ENCODE peak calls at places on chromosomes 4 and X, in seven cellular contexts. I is left ventricle myocardium inferior; U is hepatocyte; B is thoracic aorta; V is endothelial cell of umbilical vein; G is naive thymus-derived CD4-positive, alpha-beta T cell; R is AG04450. Z is an unnamed sample.

GRCh38 chr4:48967101-48967500 is 19.0 kb upstream of the CWH43 start:
- DNase-seq in I (no peak), U (no peak), B (no peak), V (no peak), G (no peak), R (no peak), Z (no peak)

GRCh38 chr4:825969-826330 is at the start of gene CPLX1:
- DNase-seq in I (no peak), U (peak), B (no peak), V (no peak), G (no peak), R (no peak), Z (no peak)

GRCh38 chr4:1237981-1238675 is 10.8 kb downstream of the CTBP1 start:
- DNase-seq in I (peak), U (no peak), B (no peak), V (no peak), G (peak), R (no peak), Z (no peak)

GRCh38 chr4:23768541-23768940 is 121.3 kb downstream of the PPARGC1A start:
- DNase-seq in I (no peak), U (no peak), B (no peak), V (no peak), G (no peak), R (no peak), Z (no peak)

GRCh38 chrX:77668391-77669237 is 117.4 kb downstream of the ATRX start:
- DNase-seq in I (no peak), U (no peak), B (no peak), V (peak), G (no peak), R (no peak), Z (no peak)

GRCh38 chr4:77538144-77538543 is 67.5 kb upstream of the CXCL13 start:
- DNase-seq in I (no peak), U (no peak), B (no peak), V (peak), G (no peak), R (no peak), Z (no peak)

GRCh38 chr4:119744580-119744979 is 116.0 kb upstream of the PDE5A start:
- DNase-seq in I (no peak), U (no peak), B (no peak), V (no peak), G (no peak), R (no peak), Z (no peak)

GRCh38 chr4:28675582-28675981 is 1814.9 kb downstream of the STIM2 start:
- DNase-seq in I (no peak), U (no peak), B (no peak), V (no peak), G (no peak), R (no peak), Z (no peak)

GRCh38 chr4:101762025-101762424 is 28.5 kb upstream of the BANK1 start:
- DNase-seq in I (no peak), U (no peak), B (no peak), V (no peak), G (no peak), R (no peak), Z (no peak)

GRCh38 chr4:181753189-181753588 is 490.0 kb upstream of the TENM3 start:
- DNase-seq in I (no peak), U (no peak), B (no peak), V (no peak), G (no peak), R (no peak), Z (no peak)

GRCh38 chr4:101678180-101678579 is 112.3 kb upstream of the BANK1 start:
- DNase-seq in I (no peak), U (no peak), B (no peak), V (no peak), G (no peak), R (no peak), Z (no peak)

GRCh38 chr4:84568496-84568895 is 14.4 kb upstream of the CDS1 start:
- DNase-seq in I (no peak), U (no peak), B (no peak), V (no peak), G (no peak), R (no peak), Z (no peak)

GRCh38 chr4:57110635-57111546 is 706 bp upstream of the IGFBP7 start:
- DNase-seq in I (peak), U (peak), B (no peak), V (peak), G (no peak), R (no peak), Z (peak)
- H3K27ac ChIP-seq in I (peak), U (peak), B (peak), V (peak), G (no peak), R (peak), Z (peak)

DNA sequence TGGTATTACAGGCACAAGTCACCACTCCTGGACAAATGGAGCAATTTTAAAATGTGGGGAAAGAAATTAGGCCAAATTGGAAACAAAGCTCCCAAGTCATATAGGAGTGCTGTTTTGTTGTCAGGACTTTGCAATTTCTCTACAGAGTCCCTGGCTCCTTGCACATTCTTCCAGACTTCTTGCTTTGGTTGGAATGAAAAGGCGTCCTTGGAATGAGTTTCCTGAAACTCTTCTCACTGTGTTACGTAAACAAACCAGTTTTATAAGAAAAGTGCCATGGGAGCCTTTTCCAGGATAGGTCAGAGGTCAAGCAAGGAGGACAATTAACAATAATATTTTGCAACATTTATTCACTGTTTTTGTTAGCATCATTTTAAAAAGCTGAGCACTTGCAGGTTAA is 32.4 kb upstream of the KIT start:
- DNase-seq in I (no peak), U (no peak), B (no peak), V (peak), G (no peak), R (no peak), Z (no peak)
- H3K27ac ChIP-seq in I (peak), U (no peak), B (peak), V (no peak), G (no peak), R (no peak), Z (no peak)

DNA sequence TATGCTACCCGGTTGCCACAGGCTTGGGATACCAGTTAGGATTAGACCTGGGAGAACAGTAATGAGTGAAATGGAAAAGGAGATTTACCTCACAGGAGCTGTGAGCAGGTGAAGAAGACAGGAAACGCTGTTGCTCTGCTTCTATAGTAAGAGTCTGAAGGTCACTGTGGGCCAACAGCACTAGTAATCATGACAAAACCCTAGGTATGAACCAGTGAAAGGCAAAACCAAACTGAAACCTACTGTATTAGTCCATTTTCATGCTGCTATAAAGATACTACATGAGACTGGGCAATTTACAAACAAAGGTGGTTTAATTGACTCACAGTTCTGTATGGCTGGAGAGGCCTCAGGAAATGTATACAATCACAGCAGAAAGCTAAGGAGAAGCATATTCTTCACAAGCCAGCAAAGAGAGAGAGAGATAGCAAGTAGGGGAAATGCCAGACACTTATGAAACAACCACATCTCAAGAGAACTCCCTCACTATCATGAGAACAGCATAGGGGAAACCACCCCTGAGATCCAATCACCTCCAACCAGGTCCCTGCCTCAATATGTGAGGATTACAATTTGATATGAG is 736.7 kb upstream of the INTU start:
- DNase-seq in I (no peak), U (no peak), B (no peak), V (no peak), G (no peak), R (no peak), Z (no peak)
- H3K27ac ChIP-seq in I (no peak), U (no peak), B (no peak), V (no peak), G (no peak), R (no peak), Z (no peak)

GRCh38 chr4:38926917-38927316 is 59.3 kb downstream of the FAM114A1 start:
- DNase-seq in I (no peak), U (no peak), B (no peak), V (no peak), G (no peak), R (no peak), Z (no peak)

GRCh38 chr4:38925492-38926418 is 58.1 kb downstream of the FAM114A1 start:
- DNase-seq in I (no peak), U (peak), B (no peak), V (no peak), G (no peak), R (no peak), Z (peak)

GRCh38 chr4:38923746-38924145 is 56.1 kb downstream of the FAM114A1 start:
- DNase-seq in I (no peak), U (no peak), B (no peak), V (no peak), G (no peak), R (no peak), Z (no peak)

GRCh38 chr4:38921151-38921550 is 53.5 kb downstream of the FAM114A1 start:
- DNase-seq in I (no peak), U (no peak), B (no peak), V (no peak), G (no peak), R (no peak), Z (no peak)

DNA sequence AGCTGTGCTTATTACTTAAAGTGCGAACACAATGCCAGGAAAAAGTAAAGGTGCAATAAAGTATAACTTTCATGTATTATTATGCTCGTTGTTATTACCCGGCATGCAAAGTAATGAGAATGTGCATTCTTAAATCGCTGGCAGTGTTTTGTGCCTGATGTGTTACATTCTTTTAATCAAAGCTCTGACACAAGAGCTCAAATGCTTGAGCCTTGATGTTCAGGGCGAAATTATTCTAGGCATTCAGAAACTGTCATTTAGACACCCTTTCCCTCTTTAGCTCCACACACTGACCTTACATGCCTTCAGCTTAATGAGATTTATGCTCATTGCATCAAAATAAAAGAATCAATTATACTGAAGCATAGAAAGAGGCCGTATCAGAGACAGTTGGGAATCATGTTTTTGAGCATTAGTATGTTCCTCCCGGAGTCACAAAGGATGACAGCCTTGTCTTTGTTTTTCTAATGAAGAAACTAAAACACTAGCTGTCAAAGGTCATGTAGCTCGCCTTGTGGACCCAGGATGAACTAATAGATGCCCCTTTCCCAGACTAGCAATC is 56.7 kb downstream of the FAM114A1 start:
- DNase-seq in I (no peak), U (no peak), B (no peak), V (no peak), G (no peak), R (no peak), Z (no peak)
- H3K27ac ChIP-seq in I (no peak), U (no peak), B (no peak), V (no peak), G (no peak), R (no peak), Z (peak)

GRCh38 chrX:107712231-107713204 is 63.1 kb downstream of the TSC22D3 start:
- DNase-seq in I (no peak), U (peak), B (no peak), V (no peak), G (peak), R (no peak), Z (no peak)
- H3K27ac ChIP-seq in I (peak), U (peak), B (peak), V (no peak), G (peak), R (no peak), Z (no peak)

DNA sequence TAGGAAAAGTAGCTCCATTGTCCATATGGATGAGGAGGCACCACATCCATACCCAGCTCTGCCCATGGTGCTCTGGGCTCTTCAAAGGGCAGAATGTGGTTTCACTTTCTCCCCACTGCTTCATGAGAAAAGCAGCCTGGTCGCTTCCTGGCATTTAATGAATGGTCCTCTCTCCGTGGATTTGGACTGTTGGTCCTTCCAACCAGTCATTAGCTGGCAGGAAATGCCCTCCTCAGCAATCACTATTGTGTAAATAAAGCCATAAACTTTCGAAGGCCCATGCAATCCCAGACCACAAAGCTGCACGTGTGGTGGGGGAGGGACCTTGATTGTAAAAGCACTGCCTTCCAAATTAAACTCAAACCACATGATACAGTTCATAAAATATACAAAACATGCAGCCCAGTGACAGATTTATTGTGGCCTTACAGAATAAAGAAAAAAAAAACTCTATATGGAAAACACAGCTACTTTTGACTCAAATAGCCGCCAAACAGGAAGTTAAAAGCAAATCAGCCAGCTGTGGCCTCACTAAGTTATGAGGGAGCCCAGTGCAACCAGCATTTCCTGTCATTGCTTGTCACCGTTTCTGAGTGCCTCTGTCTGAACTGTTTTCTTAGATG is 8.1 kb downstream of the MBNL3 start:
- DNase-seq in I (no peak), U (peak), B (no peak), V (peak), G (peak), R (no peak), Z (no peak)
- H3K27ac ChIP-seq in I (peak), U (peak), B (peak), V (peak), G (peak), R (no peak), Z (peak)

DNA sequence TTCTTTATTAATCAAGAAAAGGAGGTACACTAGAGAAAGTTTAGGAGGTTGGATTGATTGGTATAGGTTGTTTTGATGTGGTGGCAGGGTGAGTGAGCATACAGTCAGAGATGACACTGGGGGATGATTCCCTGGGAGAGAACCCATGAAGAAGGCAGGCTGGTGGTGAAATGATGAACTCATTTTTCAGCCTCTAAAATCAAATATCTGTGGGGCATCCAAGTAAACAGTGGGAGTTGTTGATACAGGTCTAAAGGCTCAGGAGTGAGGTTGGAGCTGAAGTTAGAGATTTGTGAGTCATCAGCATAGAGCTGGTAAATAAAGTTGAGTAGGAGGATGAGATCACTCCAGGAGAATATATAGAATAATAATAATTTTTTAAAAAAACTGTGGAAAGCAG is 10.0 kb upstream of the AP1S2 start:
- DNase-seq in I (no peak), U (no peak), B (no peak), V (no peak), G (no peak), R (peak), Z (no peak)
- H3K27ac ChIP-seq in I (peak), U (no peak), B (no peak), V (no peak), G (no peak), R (no peak), Z (no peak)

DNA sequence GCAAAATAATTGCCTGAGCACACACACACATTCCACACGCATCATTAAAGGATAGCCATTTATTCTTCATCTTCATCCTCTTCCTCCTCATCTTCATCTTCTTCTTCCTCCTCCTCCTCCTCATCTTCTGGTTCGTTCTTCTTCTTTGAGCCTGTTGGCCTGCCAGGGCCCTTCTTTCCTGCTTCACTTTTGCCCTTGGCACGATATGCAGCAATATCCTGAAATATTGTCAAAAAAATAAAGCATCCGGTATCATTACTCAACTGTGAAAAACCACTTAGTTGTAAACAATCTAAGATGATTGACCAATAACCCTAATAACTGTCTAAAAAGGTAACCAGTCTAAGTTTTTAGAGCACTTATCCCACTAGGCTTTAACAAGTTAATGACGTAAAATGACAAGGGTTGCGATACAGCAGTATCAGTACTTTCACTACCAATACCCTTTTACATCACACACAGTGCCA is 2.1 kb downstream of the HMGB2 start:
- DNase-seq in I (no peak), U (no peak), B (no peak), V (peak), G (no peak), R (no peak), Z (no peak)
- H3K27ac ChIP-seq in I (peak), U (peak), B (peak), V (peak), G (peak), R (no peak), Z (no peak)

Z was measured in substantia nigra.